ENCODE peak calls at places on chromosomes 6 and 20, in four cellular contexts. M is HCT116, P is pancreas, D is psoas muscle. F is an unnamed sample.
A peak's percentile ranks its signal among the peaks of the same experiment; 100 is the strongest.

GRCh38 chr6:27333642-27334040 is 21.6 kb upstream of the POM121L2 start:
- DNase-seq in D (no peak), M (no peak), P (no peak), F (no peak)

GRCh38 chr20:25588491-25588890 is 3.2 kb upstream of the NINL start:
- DNase-seq in P (no peak), M (no peak), D (no peak), F (no peak)

GRCh38 chr6:40183902-40184301 is 249.6 kb upstream of the MOCS1 start:
- DNase-seq in P (no peak), D (no peak), M (no peak), F (no peak)

GRCh38 chr6:14703586-14703985 is 542.3 kb upstream of the JARID2 start:
- DNase-seq in P (no peak), M (no peak), D (no peak), F (no peak)

GRCh38 chr6:5082487-5083306 is 2.4 kb upstream of the PPP1R3G start:
- DNase-seq in D (peak; percentile 51), M (peak; percentile 10), P (no peak), F (no peak)

GRCh38 chr6:81636930-81637568 is 115.4 kb downstream of the TENT5A start:
- DNase-seq in M (no peak), D (no peak), P (no peak), F (no peak)

GRCh38 chr20:21516180-21516567 is 2.3 kb upstream of the NKX2-2 start:
- DNase-seq in D (no peak), P (no peak), M (no peak), F (no peak)

GRCh38 chr6:161498881-161499280 is 225.0 kb upstream of the AGPAT4 start:
- DNase-seq in D (no peak), M (no peak), P (no peak), F (no peak)

GRCh38 chr20:53828673-53829085 is 235.0 kb upstream of the ZNF217 start:
- DNase-seq in P (peak; percentile 28), M (peak; percentile 29), D (no peak), F (no peak)

GRCh38 chr6:44056392-44057237 is 70.6 kb downstream of the MRPL14 start:
- DNase-seq in P (no peak), D (peak; percentile 68), M (no peak), F (no peak)
- H3K27ac ChIP-seq in P (no peak overlapping the region), D (no peak overlapping the region), M (no peak overlapping the region), F (peak overlapping the region; percentile 70)

GRCh38 chr20:62953839-62954703 is 1.6 kb downstream of the SLC17A9 start:
- DNase-seq in D (peak; percentile 69), M (no peak), P (peak; percentile 59), F (peak; percentile 84)
- H3K4me3 ChIP-seq in D (peak overlapping the region; percentile 46), M (peak overlapping the region; percentile 62), P (no peak overlapping the region), F (peak overlapping the region; percentile 52)

GRCh38 chr6:53827485-53827884 is 32.7 kb downstream of the LRRC1 start:
- DNase-seq in D (no peak), P (no peak), M (no peak), F (no peak)

GRCh38 chr6:53828215-53828614 is 33.4 kb downstream of the LRRC1 start:
- DNase-seq in P (no peak), D (no peak), M (no peak), F (no peak)

GRCh38 chr6:53822355-53823115 is 27.7 kb downstream of the LRRC1 start:
- DNase-seq in P (no peak), D (no peak), M (no peak), F (no peak)

GRCh38 chr6:53824714-53825113 is 29.9 kb downstream of the LRRC1 start:
- DNase-seq in P (no peak), D (no peak), M (no peak), F (no peak)

GRCh38 chr6:53825514-53826321 is 30.9 kb downstream of the LRRC1 start:
- DNase-seq in P (no peak), M (no peak), D (no peak), F (no peak)
- H3K4me1 ChIP-seq in P (no peaks in the 10 kb centered on the region), M (peaks cover 31% of the 10 kb centered on the region), D (peaks cover 11% of the 10 kb centered on the region), F (no peaks in the 10 kb centered on the region)

DNA sequence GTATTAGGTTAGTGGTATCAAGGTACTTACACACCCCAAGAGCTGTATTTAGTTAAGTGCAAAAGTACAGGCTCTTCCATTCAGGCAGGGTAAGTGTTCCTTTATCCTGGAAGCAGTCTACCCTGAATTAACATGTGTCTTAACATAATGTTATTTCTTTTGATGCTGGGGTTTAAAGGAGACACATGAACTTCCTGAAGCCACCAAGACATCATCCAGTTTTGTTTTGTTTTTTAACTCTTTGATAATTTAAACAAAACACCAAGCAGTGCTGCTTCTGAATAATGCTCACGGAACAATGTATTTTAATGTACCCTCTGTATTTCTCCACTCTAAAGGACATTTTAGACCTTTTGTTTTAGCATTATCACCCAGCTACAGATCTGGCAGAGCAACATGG is 50.5 kb upstream of the PLCB4 start:
- DNase-seq in P (no peak), M (no peak), D (no peak), F (no peak)
- H3K27ac ChIP-seq in P (no peak overlapping the region), M (no peak overlapping the region), D (no peak overlapping the region), F (no peak overlapping the region)

F was measured in CD8-positive, alpha-beta memory T cell.